ENCODE peak calls at places on chromosomes 5 and 9, in four cellular contexts. One of them, this sample, is unnamed.

GRCh38 chr5:57495688-57496087 is 13.1 kb upstream of the ACTBL2 start:
- DNase-seq in HL-60: no peak
- DNase-seq in K562: no peak
- DNase-seq in GM12878: no peak
- DNase-seq in this sample: no peak

GRCh38 chr5:67094476-67095300 is 101.9 kb downstream of the CD180 start:
- DNase-seq in HL-60: no peak
- DNase-seq in K562: no peak
- DNase-seq in GM12878: no peak
- DNase-seq in this sample: no peak

GRCh38 chr9:86126998-86127972 is 27.9 kb upstream of the GOLM1 start:
- DNase-seq in HL-60: no peak
- DNase-seq in K562: peak; percentile 64
- DNase-seq in GM12878: no peak
- DNase-seq in this sample: no peak

GRCh38 chr9:112224401-112225289 is 49.5 kb upstream of the SUSD1 start:
- DNase-seq in HL-60: no peak
- DNase-seq in K562: no peak
- DNase-seq in GM12878: no peak
- DNase-seq in this sample: no peak

GRCh38 chr5:54360089-54360488 is 49.7 kb upstream of the ARL15 start:
- DNase-seq in HL-60: no peak
- DNase-seq in K562: no peak
- DNase-seq in GM12878: no peak
- DNase-seq in this sample: no peak

GRCh38 chr9:119963258-119963797 is 594.1 kb upstream of the BRINP1 start:
- DNase-seq in HL-60: no peak
- DNase-seq in K562: no peak
- DNase-seq in GM12878: no peak
- DNase-seq in this sample: no peak

GRCh38 chr5:759111-759741 is 25.3 kb downstream of the ZDHHC11B start:
- DNase-seq in HL-60: no peak
- DNase-seq in K562: no peak
- DNase-seq in GM12878: no peak
- DNase-seq in this sample: no peak

GRCh38 chr5:16538001-16538400 is 72.4 kb upstream of the ZNF622 start:
- DNase-seq in HL-60: no peak
- DNase-seq in K562: no peak
- DNase-seq in GM12878: no peak
- DNase-seq in this sample: no peak

GRCh38 chr5:17966636-17967402 is 332.6 kb downstream of the TAF11L14 start:
- DNase-seq in HL-60: no peak
- DNase-seq in K562: no peak
- DNase-seq in GM12878: no peak
- DNase-seq in this sample: no peak

GRCh38 chr5:136032564-136032963 is 3.8 kb downstream of the TGFBI start:
- DNase-seq in HL-60: no peak
- DNase-seq in K562: no peak
- DNase-seq in GM12878: no peak
- DNase-seq in this sample: no peak

GRCh38 chr9:77897292-77897691 is 134.3 kb downstream of the GNAQ start:
- DNase-seq in HL-60: no peak
- DNase-seq in K562: no peak
- DNase-seq in GM12878: no peak
- DNase-seq in this sample: no peak

GRCh38 chr9:6079386-6079785 is 64.0 kb upstream of the RANBP6 start:
- DNase-seq in HL-60: no peak
- DNase-seq in K562: no peak
- DNase-seq in GM12878: no peak
- DNase-seq in this sample: no peak

GRCh38 chr9:8816361-8816760 is 1016.8 kb upstream of the DMAC1 start:
- DNase-seq in HL-60: no peak
- DNase-seq in K562: no peak
- DNase-seq in GM12878: no peak
- DNase-seq in this sample: no peak

GRCh38 chr9:68931821-68932220 is 82.1 kb downstream of the PRKACG start:
- DNase-seq in HL-60: no peak
- DNase-seq in K562: no peak
- DNase-seq in GM12878: no peak
- DNase-seq in this sample: no peak

GRCh38 chr5:116378007-116378831 is 196.4 kb downstream of the SEMA6A start:
- DNase-seq in HL-60: no peak
- DNase-seq in K562: no peak
- DNase-seq in GM12878: no peak
- DNase-seq in this sample: no peak

GRCh38 chr9:17065062-17065461 is 69.8 kb upstream of the CNTLN start:
- DNase-seq in HL-60: no peak
- DNase-seq in K562: no peak
- DNase-seq in GM12878: no peak
- DNase-seq in this sample: no peak

GRCh38 chr5:31390256-31390655 is 141.6 kb downstream of the DROSHA start:
- DNase-seq in HL-60: no peak
- DNase-seq in K562: no peak
- DNase-seq in GM12878: no peak
- DNase-seq in this sample: no peak

GRCh38 chr5:170312666-170313065 is 15.1 kb upstream of the LCP2 start:
- DNase-seq in HL-60: peak; percentile 78
- DNase-seq in K562: no peak
- DNase-seq in GM12878: no peak
- DNase-seq in this sample: no peak

GRCh38 chr9:128124873-128125574 is 2.5 kb downstream of the PTGES2 start:
- DNase-seq in HL-60: peak; percentile 65
- DNase-seq in K562: no peak
- DNase-seq in GM12878: peak; percentile 35
- DNase-seq in this sample: no peak

GRCh38 chr5:159419567-159419966 is 89.3 kb upstream of the IL12B start:
- DNase-seq in HL-60: no peak
- DNase-seq in K562: peak; percentile 41
- DNase-seq in GM12878: no peak
- DNase-seq in this sample: no peak

GRCh38 chr5:19534751-19535150 is 453.2 kb downstream of the CDH18 start:
- DNase-seq in HL-60: no peak
- DNase-seq in K562: no peak
- DNase-seq in GM12878: no peak
- DNase-seq in this sample: no peak

GRCh38 chr9:83509372-83509771 is 28.8 kb downstream of the FRMD3 start:
- DNase-seq in HL-60: no peak
- DNase-seq in K562: no peak
- DNase-seq in GM12878: no peak
- DNase-seq in this sample: no peak

GRCh38 chr5:65871182-65871581 is 55.2 kb upstream of the ERBIN start:
- DNase-seq in HL-60: no peak
- DNase-seq in K562: no peak
- DNase-seq in GM12878: no peak
- DNase-seq in this sample: no peak

GRCh38 chr9:113187935-113188595 is 33.0 kb downstream of the FKBP15 start:
- DNase-seq in HL-60: peak; percentile 75
- DNase-seq in K562: no peak
- DNase-seq in GM12878: no peak
- DNase-seq in this sample: no peak

GRCh38 chr5:154523704-154524103 is 45.7 kb upstream of the HAND1 start:
- DNase-seq in HL-60: no peak
- DNase-seq in K562: no peak
- DNase-seq in GM12878: no peak
- DNase-seq in this sample: no peak

DNA sequence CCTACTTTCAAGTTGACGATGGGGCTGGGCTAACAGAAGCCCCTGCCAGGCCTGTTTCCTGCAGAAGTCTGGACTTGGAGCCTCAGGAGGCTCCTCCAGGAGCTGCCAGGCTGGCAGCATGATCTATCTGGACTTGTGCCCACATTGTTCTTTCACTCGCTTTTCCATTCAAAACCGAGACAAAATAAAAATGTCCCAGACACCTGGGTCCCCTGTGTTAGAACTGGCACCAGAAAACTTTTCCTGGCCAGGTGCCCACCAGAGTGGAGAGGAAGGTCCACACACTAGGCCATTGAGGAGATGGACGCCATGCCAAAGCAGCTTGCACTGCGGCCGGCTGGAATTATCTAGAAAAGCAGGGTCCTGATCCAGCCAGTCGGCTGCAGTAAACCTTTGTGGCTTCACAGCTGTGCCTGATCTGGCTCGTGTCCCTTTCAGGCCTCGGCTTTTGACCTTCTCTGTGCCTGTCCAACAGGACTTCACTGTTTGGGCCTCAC is 78.2 kb downstream of the GCNT1 start:
- DNase-seq in HL-60: no peak
- DNase-seq in K562: no peak
- DNase-seq in GM12878: no peak
- DNase-seq in this sample: no peak
- TF ChIP-seq SPI1 in HL-60: no peak
- TF ChIP-seq SPI1 in K562: no peak
- TF ChIP-seq SPI1 in GM12878: no peak
- TF ChIP-seq SPI1 in this sample: no peak

DNA sequence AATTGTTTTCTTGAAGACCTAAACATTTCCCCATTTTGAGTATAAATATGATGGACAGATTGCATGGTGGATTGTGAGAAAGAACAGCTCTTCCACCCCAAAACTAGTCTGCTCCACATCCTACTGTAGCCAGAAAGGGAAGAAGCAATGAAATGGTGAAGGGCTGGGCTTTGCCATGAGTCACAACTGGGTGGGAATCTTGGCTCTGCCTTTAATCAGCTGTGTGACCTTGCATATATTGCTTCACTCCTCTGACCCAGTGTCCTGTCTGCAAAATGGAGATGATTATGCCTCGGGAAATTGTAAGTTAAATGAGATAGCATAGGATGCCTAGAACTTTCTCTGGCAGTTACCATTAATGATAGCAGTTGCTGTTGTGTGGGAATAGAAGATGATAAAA is 101.9 kb downstream of the PDE8B start:
- DNase-seq in HL-60: no peak
- DNase-seq in K562: no peak
- DNase-seq in GM12878: no peak
- DNase-seq in this sample: no peak
- TF ChIP-seq SPI1 in HL-60: no peak
- TF ChIP-seq SPI1 in K562: no peak
- TF ChIP-seq SPI1 in GM12878: no peak
- TF ChIP-seq SPI1 in this sample: no peak

GRCh38 chr5:111407562-111407961 is 104.8 kb downstream of the STARD4 start:
- DNase-seq in HL-60: no peak
- DNase-seq in K562: no peak
- DNase-seq in GM12878: no peak
- DNase-seq in this sample: no peak
- TF ChIP-seq SPI1 in HL-60: no peak
- TF ChIP-seq SPI1 in K562: no peak
- TF ChIP-seq SPI1 in GM12878: no peak
- TF ChIP-seq SPI1 in this sample: no peak

DNA sequence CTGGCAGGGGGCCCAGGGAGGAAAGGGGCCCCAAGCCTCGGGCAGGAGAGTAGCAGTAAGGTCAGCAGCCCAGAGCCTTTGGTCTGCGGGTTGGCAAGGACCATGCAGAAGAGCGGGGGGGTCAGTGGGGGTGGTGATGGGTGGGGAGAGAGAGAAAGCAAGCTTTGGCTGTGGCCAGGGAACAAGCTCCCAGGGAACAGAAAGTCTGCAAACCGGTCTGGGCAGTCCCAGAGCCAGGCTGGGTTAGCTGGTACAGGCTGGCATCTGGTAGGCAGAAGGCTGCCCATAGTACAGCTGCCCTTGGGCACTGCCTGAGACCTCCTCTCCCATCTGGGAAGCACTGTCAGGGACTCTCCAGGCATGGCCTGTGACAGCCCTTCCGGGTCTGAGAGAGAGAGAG is 10.5 kb upstream of the EPB41L4B start:
- DNase-seq in HL-60: no peak
- DNase-seq in K562: no peak
- DNase-seq in GM12878: no peak
- DNase-seq in this sample: no peak
- TF ChIP-seq SPI1 in HL-60: no peak
- TF ChIP-seq SPI1 in K562: no peak
- TF ChIP-seq SPI1 in GM12878: no peak
- TF ChIP-seq SPI1 in this sample: no peak

DNA sequence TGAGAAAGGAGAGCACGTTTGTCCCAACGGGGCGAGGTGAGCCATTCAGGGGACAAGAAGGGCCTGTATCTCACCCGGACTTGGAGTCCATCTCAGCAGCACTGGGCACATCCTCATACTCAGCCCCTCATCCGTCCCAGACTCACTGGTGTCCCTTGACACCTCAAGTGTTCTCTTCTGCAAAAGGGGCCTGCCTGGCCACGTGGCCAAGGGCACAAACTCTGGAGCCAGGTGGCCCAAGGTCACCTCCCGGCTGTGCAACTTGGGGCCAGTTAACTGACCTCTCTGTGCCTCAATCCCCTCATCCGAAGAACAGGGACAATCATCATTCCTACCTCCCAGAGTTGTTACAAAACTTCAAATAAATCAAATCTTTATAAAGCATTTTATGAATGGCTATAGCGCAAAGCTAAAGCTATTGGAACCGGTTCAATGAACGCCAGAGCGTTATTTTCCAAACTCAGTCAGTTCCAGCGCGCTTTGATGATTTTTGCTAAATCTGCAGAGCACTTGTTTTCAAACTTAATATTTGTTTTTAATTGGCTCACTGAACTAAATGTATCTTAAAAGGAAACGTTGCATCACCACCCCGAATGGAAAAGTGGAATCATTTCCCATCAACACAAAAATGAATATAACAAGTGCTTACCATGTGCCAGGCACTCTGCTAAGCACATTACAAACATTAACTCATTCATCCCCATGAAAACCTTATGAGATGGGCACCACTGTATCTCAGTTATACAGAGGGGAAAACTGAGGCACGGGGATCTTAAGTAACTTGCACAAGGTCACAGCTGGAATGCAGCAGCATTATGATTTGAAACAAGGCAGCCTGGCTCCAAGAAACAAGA is 49.3 kb downstream of the DUSP1 start:
- DNase-seq in HL-60: no peak
- DNase-seq in K562: no peak
- DNase-seq in GM12878: no peak
- DNase-seq in this sample: no peak
- TF ChIP-seq SPI1 in HL-60: no peak
- TF ChIP-seq SPI1 in K562: no peak
- TF ChIP-seq SPI1 in GM12878: no peak
- TF ChIP-seq SPI1 in this sample: no peak

GRCh38 chr5:11502783-11503182 is 401.5 kb downstream of the CTNND2 start:
- DNase-seq in HL-60: no peak
- DNase-seq in K562: no peak
- DNase-seq in GM12878: no peak
- DNase-seq in this sample: no peak
- TF ChIP-seq SPI1 in HL-60: no peak
- TF ChIP-seq SPI1 in K562: no peak
- TF ChIP-seq SPI1 in GM12878: no peak
- TF ChIP-seq SPI1 in this sample: no peak

DNA sequence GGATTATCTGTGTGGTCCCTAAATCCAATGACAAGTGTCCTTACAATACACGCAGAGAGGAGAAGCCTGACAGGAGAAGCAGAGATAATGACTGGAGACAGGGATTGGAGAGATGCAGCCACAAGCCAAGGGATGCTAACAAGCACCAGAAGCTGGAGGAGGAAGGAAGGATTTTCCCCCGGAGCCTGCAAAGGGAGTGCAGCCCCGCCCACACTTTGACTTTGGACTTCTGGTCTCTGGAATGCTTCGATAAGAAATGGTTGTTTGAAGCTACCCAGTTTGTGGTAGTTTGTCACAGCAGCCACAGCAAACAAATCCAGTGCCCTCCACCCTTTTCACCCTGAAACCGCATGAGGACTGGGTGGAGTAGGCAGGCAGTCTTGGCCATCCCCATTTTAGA is 77.2 kb upstream of the BOD1 start:
- DNase-seq in HL-60: no peak
- DNase-seq in K562: peak; percentile 65
- DNase-seq in GM12878: no peak
- DNase-seq in this sample: no peak
- TF ChIP-seq SPI1 in HL-60: no peak
- TF ChIP-seq SPI1 in K562: no peak
- TF ChIP-seq SPI1 in GM12878: no peak
- TF ChIP-seq SPI1 in this sample: no peak

This sample was measured in GM12891.